ENCODE peak calls at places on chromosomes 4 and X, in seven cellular contexts. One of them, this sample, is unnamed.

GRCh38 chrX:151985955-151986354 is 11.5 kb upstream of the GABRE start:
- DNase-seq in body of pancreas: no peak
- DNase-seq in stimulated activated CD4-positive, alpha-beta T cell treated with anti-CD3 and anti-CD28 coated beads, TNF-alpha, amount 100 ng/mL, for 24 hours: no peak
- DNase-seq in neural progenitor cell: no peak
- DNase-seq in activated T-helper 9 cell treated with anti-CD3 and anti-CD28 coated beads, Interleukin-2, amount 50 U/mL, for 16 hours: no peak
- DNase-seq in hypothalamus: no peak
- DNase-seq in bronchial epithelial cell: peak; percentile 47
- DNase-seq in this sample: no peak

GRCh38 chr4:35151816-35152572 is 1092.3 kb downstream of the ARAP2 start:
- DNase-seq in body of pancreas: no peak
- DNase-seq in stimulated activated CD4-positive, alpha-beta T cell treated with anti-CD3 and anti-CD28 coated beads, TNF-alpha, amount 100 ng/mL, for 24 hours: no peak
- DNase-seq in neural progenitor cell: peak; percentile 63
- DNase-seq in activated T-helper 9 cell treated with anti-CD3 and anti-CD28 coated beads, Interleukin-2, amount 50 U/mL, for 16 hours: no peak
- DNase-seq in hypothalamus: no peak
- DNase-seq in bronchial epithelial cell: peak; percentile 2
- DNase-seq in this sample: no peak

GRCh38 chrX:130245441-130245840 is 23.3 kb downstream of the ZNF280C start:
- DNase-seq in body of pancreas: no peak
- DNase-seq in stimulated activated CD4-positive, alpha-beta T cell treated with anti-CD3 and anti-CD28 coated beads, TNF-alpha, amount 100 ng/mL, for 24 hours: no peak
- DNase-seq in neural progenitor cell: no peak
- DNase-seq in activated T-helper 9 cell treated with anti-CD3 and anti-CD28 coated beads, Interleukin-2, amount 50 U/mL, for 16 hours: no peak
- DNase-seq in hypothalamus: no peak
- DNase-seq in bronchial epithelial cell: no peak
- DNase-seq in this sample: no peak

GRCh38 chr4:25908491-25908901 is 5.5 kb upstream of the SMIM20 start:
- DNase-seq in body of pancreas: no peak
- DNase-seq in stimulated activated CD4-positive, alpha-beta T cell treated with anti-CD3 and anti-CD28 coated beads, TNF-alpha, amount 100 ng/mL, for 24 hours: no peak
- DNase-seq in neural progenitor cell: no peak
- DNase-seq in activated T-helper 9 cell treated with anti-CD3 and anti-CD28 coated beads, Interleukin-2, amount 50 U/mL, for 16 hours: no peak
- DNase-seq in hypothalamus: no peak
- DNase-seq in bronchial epithelial cell: peak; percentile 91
- DNase-seq in this sample: no peak

GRCh38 chr4:176309772-176310171 is 10.0 kb upstream of the SPCS3 start:
- DNase-seq in body of pancreas: no peak
- DNase-seq in stimulated activated CD4-positive, alpha-beta T cell treated with anti-CD3 and anti-CD28 coated beads, TNF-alpha, amount 100 ng/mL, for 24 hours: no peak
- DNase-seq in neural progenitor cell: no peak
- DNase-seq in activated T-helper 9 cell treated with anti-CD3 and anti-CD28 coated beads, Interleukin-2, amount 50 U/mL, for 16 hours: no peak
- DNase-seq in hypothalamus: no peak
- DNase-seq in bronchial epithelial cell: peak; percentile 90
- DNase-seq in this sample: no peak

GRCh38 chr4:48991357-48991756 is 5.3 kb downstream of the CWH43 start:
- DNase-seq in body of pancreas: no peak
- DNase-seq in stimulated activated CD4-positive, alpha-beta T cell treated with anti-CD3 and anti-CD28 coated beads, TNF-alpha, amount 100 ng/mL, for 24 hours: no peak
- DNase-seq in neural progenitor cell: no peak
- DNase-seq in activated T-helper 9 cell treated with anti-CD3 and anti-CD28 coated beads, Interleukin-2, amount 50 U/mL, for 16 hours: no peak
- DNase-seq in hypothalamus: no peak
- DNase-seq in bronchial epithelial cell: peak; percentile 55
- DNase-seq in this sample: no peak

GRCh38 chrX:17740137-17741122 is 3.1 kb downstream of the SCML1 start:
- DNase-seq in body of pancreas: no peak
- DNase-seq in stimulated activated CD4-positive, alpha-beta T cell treated with anti-CD3 and anti-CD28 coated beads, TNF-alpha, amount 100 ng/mL, for 24 hours: no peak
- DNase-seq in neural progenitor cell: no peak
- DNase-seq in activated T-helper 9 cell treated with anti-CD3 and anti-CD28 coated beads, Interleukin-2, amount 50 U/mL, for 16 hours: no peak
- DNase-seq in hypothalamus: no peak
- DNase-seq in bronchial epithelial cell: no peak
- DNase-seq in this sample: no peak

GRCh38 chr4:111213520-111213919 is 590.6 kb upstream of the PITX2 start:
- DNase-seq in body of pancreas: no peak
- DNase-seq in stimulated activated CD4-positive, alpha-beta T cell treated with anti-CD3 and anti-CD28 coated beads, TNF-alpha, amount 100 ng/mL, for 24 hours: no peak
- DNase-seq in neural progenitor cell: no peak
- DNase-seq in activated T-helper 9 cell treated with anti-CD3 and anti-CD28 coated beads, Interleukin-2, amount 50 U/mL, for 16 hours: no peak
- DNase-seq in hypothalamus: no peak
- DNase-seq in bronchial epithelial cell: no peak
- DNase-seq in this sample: no peak

GRCh38 chr4:39668835-39669234 is 29.1 kb upstream of the UBE2K start:
- DNase-seq in body of pancreas: no peak
- DNase-seq in stimulated activated CD4-positive, alpha-beta T cell treated with anti-CD3 and anti-CD28 coated beads, TNF-alpha, amount 100 ng/mL, for 24 hours: no peak
- DNase-seq in neural progenitor cell: no peak
- DNase-seq in activated T-helper 9 cell treated with anti-CD3 and anti-CD28 coated beads, Interleukin-2, amount 50 U/mL, for 16 hours: no peak
- DNase-seq in hypothalamus: no peak
- DNase-seq in bronchial epithelial cell: no peak
- DNase-seq in this sample: no peak

GRCh38 chrX:153926594-153926862 is 464 bp upstream of the ARHGAP4 start:
- DNase-seq in body of pancreas: no peak
- DNase-seq in stimulated activated CD4-positive, alpha-beta T cell treated with anti-CD3 and anti-CD28 coated beads, TNF-alpha, amount 100 ng/mL, for 24 hours: no peak
- DNase-seq in neural progenitor cell: no peak
- DNase-seq in activated T-helper 9 cell treated with anti-CD3 and anti-CD28 coated beads, Interleukin-2, amount 50 U/mL, for 16 hours: no peak
- DNase-seq in hypothalamus: no peak
- DNase-seq in bronchial epithelial cell: no peak
- DNase-seq in this sample: no peak

GRCh38 chrX:68686684-68687045 is 39.2 kb downstream of the STARD8 start:
- DNase-seq in body of pancreas: no peak
- DNase-seq in stimulated activated CD4-positive, alpha-beta T cell treated with anti-CD3 and anti-CD28 coated beads, TNF-alpha, amount 100 ng/mL, for 24 hours: no peak
- DNase-seq in neural progenitor cell: peak; percentile 36
- DNase-seq in activated T-helper 9 cell treated with anti-CD3 and anti-CD28 coated beads, Interleukin-2, amount 50 U/mL, for 16 hours: no peak
- DNase-seq in hypothalamus: no peak
- DNase-seq in bronchial epithelial cell: peak; percentile 35
- DNase-seq in this sample: no peak